ENCODE peak calls at places on chromosomes 2 and 18, in four cellular contexts. R is neural crest cell, O is activated B cell treated with CpG ODN at 0.5 μM for 24 hours, P is fibroblast of lung. Z is an unnamed sample.

GRCh38 chr2:226781471-226781870 is 18.1 kb downstream of the IRS1 start:
- DNase-seq in P (no peak), O (no peak), R (no peak), Z (no peak)

GRCh38 chr2:11097038-11097720 is 58.1 kb upstream of the SLC66A3 start:
- DNase-seq in P (peak), R (no peak), O (no peak), Z (no peak)

GRCh38 chr2:20452551-20452950 is 5.7 kb downstream of the RHOB start:
- DNase-seq in O (no peak), P (peak), R (no peak), Z (no peak)

GRCh38 chr2:26674002-26674751 is 18.3 kb upstream of the KCNK3 start:
- DNase-seq in P (no peak), R (no peak), O (no peak), Z (no peak)

GRCh38 chr2:235055891-235056516 is 104.2 kb downstream of the SH3BP4 start:
- DNase-seq in O (no peak), P (peak), R (no peak), Z (no peak)

GRCh38 chr18:12906119-12906518 is 22.1 kb upstream of the PTPN2 start:
- DNase-seq in O (no peak), R (no peak), P (no peak), Z (no peak)

GRCh38 chr2:18078206-18078605 is 199.7 kb downstream of the KCNS3 start:
- DNase-seq in R (no peak), O (no peak), P (no peak), Z (no peak)

GRCh38 chr18:24414349-24415003 is 12.0 kb upstream of the IMPACT start:
- DNase-seq in P (no peak), R (no peak), O (no peak), Z (no peak)

GRCh38 chr18:12458761-12459160 is 51.0 kb downstream of the PRELID3A start:
- DNase-seq in R (no peak), O (no peak), P (no peak), Z (no peak)

GRCh38 chr18:32439802-32440201 is 30.9 kb downstream of the GAREM1 start:
- DNase-seq in P (no peak), O (no peak), R (no peak), Z (no peak)

GRCh38 chr2:120611016-120611415 is 124.7 kb upstream of the GLI2 start:
- DNase-seq in P (no peak), O (no peak), R (no peak), Z (no peak)

GRCh38 chr2:158205215-158205614 is 103.5 kb downstream of the UPP2 start:
- DNase-seq in R (no peak), P (no peak), O (no peak), Z (no peak)

GRCh38 chr2:194745532-194746146 is 911.4 kb upstream of the SLC39A10 start:
- DNase-seq in O (no peak), R (no peak), P (no peak), Z (no peak)

GRCh38 chr2:112204411-112204810 is 50.4 kb downstream of the ZC3H8 start:
- DNase-seq in P (peak), O (no peak), R (no peak), Z (no peak)

GRCh38 chr18:74722237-74722636 is 124.6 kb downstream of the ZNF407 start:
- DNase-seq in P (peak), R (no peak), O (no peak), Z (no peak)

GRCh38 chr2:102268529-102269524 is 42.5 kb upstream of the IL1RL1 start:
- DNase-seq in R (no peak), O (no peak), P (peak), Z (peak)

GRCh38 chr18:76922107-76922506 is 99.8 kb downstream of the ZNF236 start:
- DNase-seq in O (peak), P (peak), R (peak), Z (no peak)

GRCh38 chr2:159044804-159045286 is 76.4 kb downstream of the TANC1 start:
- DNase-seq in R (no peak), P (peak), O (no peak), Z (no peak)

GRCh38 chr2:121530563-121531334 is at the start of gene RNU4ATAC:
- DNase-seq in O (peak), R (peak), P (peak), Z (peak)

GRCh38 chr18:79503891-79504475 is 108.3 kb downstream of the NFATC1 start:
- DNase-seq in P (no peak), R (no peak), O (no peak), Z (no peak)

GRCh38 chr2:50863856-50864255 is 168.1 kb downstream of the NRXN1 start:
- DNase-seq in O (no peak), P (no peak), R (no peak), Z (no peak)

GRCh38 chr18:22433960-22434359 is 16.2 kb upstream of the CTAGE1 start:
- DNase-seq in P (peak), R (no peak), O (no peak), Z (peak)

GRCh38 chr18:65227970-65228369 is 522.8 kb upstream of the CDH7 start:
- DNase-seq in P (no peak), R (no peak), O (no peak), Z (no peak)

GRCh38 chr2:232872826-232873225 is 2.8 kb downstream of the SNORC start:
- DNase-seq in O (no peak), P (no peak), R (no peak), Z (no peak)

GRCh38 chr2:218228366-218229092 is 11.5 kb downstream of the ARPC2 start:
- DNase-seq in O (no peak), P (no peak), R (no peak), Z (no peak)

DNA sequence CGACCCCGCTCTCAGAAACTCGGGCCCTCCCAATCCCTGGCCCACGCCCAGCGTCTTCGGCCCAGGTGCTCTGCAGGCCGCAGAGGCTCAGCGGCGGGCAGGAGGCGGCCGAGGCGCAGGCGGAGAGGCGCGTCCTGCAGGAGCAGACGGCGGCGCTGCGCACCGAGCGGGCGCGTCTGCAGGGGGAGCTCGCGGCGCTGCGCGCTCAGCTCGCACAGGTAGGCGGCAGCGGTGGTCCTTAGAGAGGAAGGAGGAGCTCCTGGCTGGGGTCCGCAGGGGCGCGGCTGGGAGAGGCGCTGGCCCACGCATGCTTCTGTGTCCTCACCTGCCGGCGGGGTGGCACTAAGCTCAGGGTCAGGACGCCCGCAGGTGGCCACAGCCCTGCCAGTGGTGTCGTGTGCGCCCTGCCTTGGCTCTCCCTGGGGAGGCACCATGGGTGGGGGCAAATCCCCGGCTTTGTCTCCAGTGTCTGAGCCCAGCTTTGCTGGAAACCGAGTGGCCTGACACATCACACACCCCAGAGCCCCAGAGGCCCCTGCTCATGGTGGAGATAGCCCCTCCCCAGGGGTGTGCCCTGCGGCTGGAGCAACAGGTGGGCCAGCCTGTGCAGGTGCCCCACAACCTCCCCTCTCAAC is 14.9 kb upstream of the SNED1 start:
- DNase-seq in P (peak), R (no peak), O (peak), Z (no peak)
- TF ChIP-seq CTCF in P (peak), R (peak), O (no peak), Z (no peak)

GRCh38 chr2:3001595-3002184 is 375.9 kb downstream of the EIPR1 start:
- DNase-seq in P (no peak), R (no peak), O (no peak), Z (no peak)
- TF ChIP-seq CTCF in P (no peak), R (peak), O (no peak), Z (no peak)

GRCh38 chr2:165238295-165238694 is 919 bp upstream of the SCN2A start:
- DNase-seq in P (peak), R (peak), O (no peak), Z (no peak)

GRCh38 chr2:165237056-165237455 is 2.2 kb upstream of the SCN2A start:
- DNase-seq in P (no peak), O (no peak), R (no peak), Z (no peak)

GRCh38 chr2:165239826-165240618 is 808 bp downstream of the SCN2A start:
- DNase-seq in R (no peak), O (no peak), P (no peak), Z (no peak)

GRCh38 chr2:165240927-165241326 is 1.7 kb downstream of the SCN2A start:
- DNase-seq in P (no peak), O (no peak), R (no peak), Z (no peak)

GRCh38 chr2:165239230-165239629 is at the start of gene SCN2A:
- DNase-seq in P (peak), R (peak), O (no peak), Z (peak)
- TF ChIP-seq CTCF in P (peak), R (peak), O (no peak), Z (peak)

GRCh38 chr2:221268631-221269030 is 303.5 kb downstream of the EPHA4 start:
- DNase-seq in O (no peak), P (no peak), R (no peak), Z (no peak)

GRCh38 chr2:221263572-221263971 is 308.5 kb downstream of the EPHA4 start:
- DNase-seq in P (no peak), R (no peak), O (no peak), Z (no peak)

GRCh38 chr2:221258464-221258863 is 313.6 kb downstream of the EPHA4 start:
- DNase-seq in P (no peak), R (no peak), O (no peak), Z (no peak)

GRCh38 chr2:221262651-221263050 is 309.5 kb downstream of the EPHA4 start:
- DNase-seq in R (no peak), P (no peak), O (no peak), Z (no peak)

GRCh38 chr2:221264318-221264717 is 307.8 kb downstream of the EPHA4 start:
- DNase-seq in P (no peak), O (no peak), R (no peak), Z (no peak)
- TF ChIP-seq CTCF in P (no peak), O (no peak), R (peak), Z (no peak)

Z was measured in AG09319.